ENCODE peak calls at places on chromosomes 16 and 17, in five cellular contexts. Z is T-helper 22 cell, D is OCI-M1, L is frontal cortex, R is lower leg skin. S is an unnamed sample.

GRCh38 chr16:72241930-72242329 is 70.0 kb upstream of the PMFBP1 start:
- DNase-seq in Z (no peak), D (peak; percentile 28), L (peak; percentile 25), R (no peak), S (peak; percentile 21)

GRCh38 chr16:85819245-85819644 is 19.8 kb downstream of the COX4I1 start:
- DNase-seq in Z (peak; percentile 45), D (peak; percentile 89), L (peak; percentile 66), R (peak; percentile 95), S (peak; percentile 86)

GRCh38 chr17:41659813-41660212 is 28.9 kb upstream of the EIF1 start:
- DNase-seq in Z (no peak), D (no peak), L (no peak), R (peak; percentile 84), S (no peak)

GRCh38 chr17:67360880-67361279 is 5.5 kb downstream of the PSMD12 start:
- DNase-seq in Z (no peak), D (no peak), L (no peak), R (no peak), S (no peak)

GRCh38 chr17:43581130-43581529 is 35.0 kb upstream of the ETV4 start:
- DNase-seq in Z (no peak), D (no peak), L (no peak), R (no peak), S (no peak)

GRCh38 chr16:89864421-89864820 is 9.0 kb upstream of the TCF25 start:
- DNase-seq in Z (no peak), D (no peak), L (no peak), R (no peak), S (no peak)

GRCh38 chr17:34318474-34318873 is 761 bp upstream of the CCL8 start:
- DNase-seq in Z (no peak), D (peak; percentile 44), L (no peak), R (no peak), S (peak; percentile 30)

GRCh38 chr17:37752482-37752881 is 7.6 kb upstream of the HNF1B start:
- DNase-seq in Z (no peak), D (no peak), L (no peak), R (no peak), S (no peak)

GRCh38 chr16:54928016-54928356 is 2.7 kb upstream of the IRX5 start:
- DNase-seq in Z (no peak), D (peak; percentile 59), L (no peak), R (no peak), S (peak; percentile 77)

GRCh38 chr17:50904522-50905459 is 38.6 kb upstream of the TOB1 start:
- DNase-seq in Z (no peak), D (no peak), L (peak; percentile 36), R (peak; percentile 91), S (no peak)

S was measured in erythroblast.